ENCODE peak calls at places on chromosomes 16 and 17, in eight cellular contexts. L is astrocyte of the spinal cord; M is activated CD4-positive, alpha-beta T cell treated with anti-CD3 and anti-CD28 coated beads for 24 hours; B is neural crest cell; D is stimulated activated CD8-positive, alpha-beta memory T cell treated with anti-CD3 and anti-CD28 coated beads, Interleukin-4, amount 100 ng/mL, for 1 hour; F is Peyer's patch; P is effector memory CD4-positive, alpha-beta T cell; I is AG08395. R is an unnamed sample.

GRCh38 chr17:82219083-82219482 is 6.4 kb upstream of the CCDC57 start:
- DNase-seq in M (no peak), B (no peak), F (no peak), D (no peak), P (no peak), I (no peak), L (no peak), R (no peak)

GRCh38 chr17:57722704-57723043 is 22.4 kb downstream of the CCDC182 start:
- DNase-seq in I (no peak), M (no peak), F (no peak), P (no peak), B (no peak), D (no peak), L (no peak), R (no peak)

GRCh38 chr16:1158456-1159324 is 5.8 kb downstream of the CACNA1H start:
- DNase-seq in B (no peak), M (no peak), L (no peak), P (no peak), I (no peak), F (no peak), D (no peak), R (no peak)

GRCh38 chr17:15291674-15292361 is 26.7 kb upstream of the PMP22 start:
- DNase-seq in M (no peak), B (no peak), P (no peak), L (peak), D (no peak), I (no peak), F (no peak), R (peak)

GRCh38 chr17:41777157-41777578 is 9.3 kb downstream of the JUP start:
- DNase-seq in D (no peak), F (peak), L (no peak), M (no peak), B (no peak), I (peak), P (no peak), R (no peak)

GRCh38 chr17:38942641-38943040 is 17.2 kb downstream of the LASP1NB start:
- DNase-seq in D (no peak), L (no peak), P (no peak), F (no peak), B (no peak), I (no peak), M (no peak), R (no peak)

GRCh38 chr16:9176547-9177418 is 85.3 kb downstream of the HAPSTR1 start:
- DNase-seq in I (no peak), L (no peak), P (no peak), D (no peak), F (no peak), B (peak), M (no peak), R (no peak)

GRCh38 chr16:4694664-4695451 is 1.5 kb downstream of the NUDT16L1 start:
- DNase-seq in D (no peak), M (no peak), B (no peak), P (no peak), L (no peak), F (peak), I (peak), R (peak)

GRCh38 chr17:38713456-38713855 is 8.4 kb downstream of the MLLT6 start:
- DNase-seq in P (no peak), I (no peak), B (no peak), F (no peak), M (no peak), L (no peak), D (no peak), R (no peak)

GRCh38 chr16:12519986-12520385 is 283.7 kb downstream of the CPPED1 start:
- DNase-seq in B (no peak), P (no peak), D (no peak), I (no peak), F (no peak), L (no peak), M (no peak), R (no peak)

GRCh38 chr16:89023151-89023551 is 46.1 kb upstream of the CBFA2T3 start:
- DNase-seq in I (no peak), F (no peak), L (no peak), B (no peak), P (no peak), D (no peak), M (no peak), R (no peak)

GRCh38 chr16:2422123-2422867 is 7.0 kb upstream of the CCNF start:
- DNase-seq in I (no peak), L (no peak), F (no peak), D (no peak), P (no peak), M (no peak), B (no peak), R (no peak)

GRCh38 chr17:80195671-80196529 is 24.2 kb downstream of the SGSH start:
- DNase-seq in L (peak), M (peak), B (no peak), P (peak), F (no peak), D (peak), I (peak), R (peak)

GRCh38 chr16:1626776-1627175 is 14.6 kb downstream of the CRAMP1 start:
- DNase-seq in F (no peak), P (no peak), M (no peak), L (no peak), I (no peak), B (no peak), D (no peak), R (no peak)

GRCh38 chr16:1960665-1961630 is 1.6 kb downstream of the NDUFB10 start:
- DNase-seq in I (no peak), D (no peak), M (no peak), P (no peak), L (peak), F (no peak), B (no peak), R (no peak)

GRCh38 chr16:5450435-5451104 is 353.0 kb upstream of the EEF2KMT start:
- DNase-seq in I (no peak), D (no peak), M (no peak), B (no peak), L (no peak), P (no peak), F (no peak), R (no peak)

GRCh38 chr17:41810659-41811548 is 845 bp downstream of the P3H4 start:
- DNase-seq in D (no peak), I (no peak), M (no peak), B (no peak), P (no peak), F (peak), L (no peak), R (peak)

GRCh38 chr16:87931504-87931903 is 4.8 kb downstream of the CA5A start:
- DNase-seq in L (peak), M (no peak), F (no peak), P (no peak), B (no peak), D (no peak), I (no peak), R (no peak)

GRCh38 chr17:73027130-73027741 is 65.3 kb downstream of the SLC39A11 start:
- DNase-seq in F (no peak), B (no peak), P (no peak), I (peak), D (no peak), M (no peak), L (peak), R (peak)

GRCh38 chr16:50497592-50497991 is 50.6 kb upstream of the NKD1 start:
- DNase-seq in I (peak), D (no peak), M (no peak), L (peak), B (no peak), P (no peak), F (no peak), R (peak)

GRCh38 chr16:57956924-57957323 is 14.0 kb downstream of the CNGB1 start:
- DNase-seq in B (no peak), D (no peak), M (no peak), L (no peak), P (no peak), F (no peak), I (no peak), R (no peak)

GRCh38 chr17:59361386-59361785 is 29.9 kb downstream of the YPEL2 start:
- DNase-seq in I (peak), L (peak), P (no peak), D (no peak), B (no peak), M (peak), F (no peak), R (peak)

GRCh38 chr17:10837987-10838386 is at the start of gene PIRT:
- DNase-seq in I (no peak), F (no peak), D (no peak), P (no peak), B (no peak), L (no peak), M (no peak), R (no peak)

GRCh38 chr16:56625140-56625942 is at the start of gene MT1E:
- DNase-seq in B (no peak), M (peak), D (no peak), F (peak), P (no peak), L (peak), I (peak), R (peak)

GRCh38 chr16:69150146-69150865 is 17.9 kb downstream of the UTP4 start:
- DNase-seq in M (peak), P (no peak), I (peak), L (peak), F (no peak), D (no peak), B (peak), R (peak)

GRCh38 chr16:50712568-50712914 is 19.1 kb downstream of the NOD2 start:
- DNase-seq in F (no peak), I (no peak), M (no peak), P (no peak), B (no peak), D (no peak), L (no peak), R (no peak)

GRCh38 chr16:77581706-77582105 is 140.6 kb upstream of the NUDT7 start:
- DNase-seq in L (peak), P (no peak), I (no peak), D (no peak), M (no peak), B (no peak), F (no peak), R (no peak)

GRCh38 chr16:12341966-12342365 is 365.4 kb downstream of the SNX29 start:
- DNase-seq in M (no peak), D (no peak), P (no peak), I (no peak), F (no peak), L (no peak), B (no peak), R (no peak)

GRCh38 chr16:27387724-27388123 is 14.2 kb upstream of the IL21R start:
- DNase-seq in M (no peak), F (no peak), I (no peak), D (no peak), B (no peak), P (no peak), L (no peak), R (no peak)